ENCODE peak calls at places on chromosomes 5 and 9, in eight cellular contexts. One of them, this sample, is unnamed.
A peak's percentile ranks its signal among the peaks of the same experiment; 100 is the strongest.

GRCh38 chr5:141874262-141874964 is 3.8 kb downstream of the PCDH1 start:
- DNase-seq in gastrocnemius medialis: no peak
- DNase-seq in adrenal gland: peak; percentile 15
- DNase-seq in H1: no peak
- DNase-seq in sigmoid colon: no peak
- DNase-seq in tibial artery: peak; percentile 62
- DNase-seq in right lobe of liver: peak; percentile 81
- DNase-seq in ovary: peak; percentile 13
- DNase-seq in this sample: no peak

GRCh38 chr5:43019293-43019614 is 20.9 kb downstream of the ANXA2R start:
- DNase-seq in gastrocnemius medialis: no peak
- DNase-seq in adrenal gland: no peak
- DNase-seq in H1: no peak
- DNase-seq in sigmoid colon: no peak
- DNase-seq in tibial artery: no peak
- DNase-seq in right lobe of liver: no peak
- DNase-seq in ovary: no peak
- DNase-seq in this sample: no peak

GRCh38 chr5:10366310-10367297 is 13.1 kb downstream of the MARCHF6 start:
- DNase-seq in gastrocnemius medialis: no peak
- DNase-seq in adrenal gland: no peak
- DNase-seq in H1: no peak
- DNase-seq in sigmoid colon: no peak
- DNase-seq in tibial artery: no peak
- DNase-seq in right lobe of liver: no peak
- DNase-seq in ovary: no peak
- DNase-seq in this sample: no peak

GRCh38 chr9:20651926-20652325 is 29.6 kb upstream of the MLLT3 start:
- DNase-seq in gastrocnemius medialis: no peak
- DNase-seq in adrenal gland: no peak
- DNase-seq in H1: no peak
- DNase-seq in sigmoid colon: no peak
- DNase-seq in tibial artery: no peak
- DNase-seq in right lobe of liver: no peak
- DNase-seq in ovary: no peak
- DNase-seq in this sample: no peak

GRCh38 chr5:56003179-56003578 is 8.4 kb upstream of the IL6ST start:
- DNase-seq in gastrocnemius medialis: peak; percentile 81
- DNase-seq in adrenal gland: peak; percentile 59
- DNase-seq in H1: no peak
- DNase-seq in sigmoid colon: no peak
- DNase-seq in tibial artery: no peak
- DNase-seq in right lobe of liver: peak; percentile 58
- DNase-seq in ovary: no peak
- DNase-seq in this sample: no peak

GRCh38 chr5:139637438-139638089 is 10.6 kb upstream of the CXXC5 start:
- DNase-seq in gastrocnemius medialis: peak; percentile 86
- DNase-seq in adrenal gland: peak; percentile 81
- DNase-seq in H1: peak; percentile 85
- DNase-seq in sigmoid colon: peak; percentile 95
- DNase-seq in tibial artery: peak; percentile 93
- DNase-seq in right lobe of liver: peak; percentile 92
- DNase-seq in ovary: peak; percentile 81
- DNase-seq in this sample: peak; percentile 71

GRCh38 chr9:72979405-72980100 is 26.7 kb upstream of the ALDH1A1 start:
- DNase-seq in gastrocnemius medialis: no peak
- DNase-seq in adrenal gland: no peak
- DNase-seq in H1: no peak
- DNase-seq in sigmoid colon: no peak
- DNase-seq in tibial artery: no peak
- DNase-seq in right lobe of liver: no peak
- DNase-seq in ovary: no peak
- DNase-seq in this sample: no peak

GRCh38 chr5:16502866-16503265 is 37.3 kb upstream of the ZNF622 start:
- DNase-seq in gastrocnemius medialis: no peak
- DNase-seq in adrenal gland: no peak
- DNase-seq in H1: no peak
- DNase-seq in sigmoid colon: no peak
- DNase-seq in tibial artery: no peak
- DNase-seq in right lobe of liver: no peak
- DNase-seq in ovary: no peak
- DNase-seq in this sample: no peak

GRCh38 chr5:172479034-172479783 is 24.9 kb upstream of the SH3PXD2B start:
- DNase-seq in gastrocnemius medialis: peak; percentile 77
- DNase-seq in adrenal gland: peak; percentile 91
- DNase-seq in H1: peak; percentile 78
- DNase-seq in sigmoid colon: peak; percentile 94
- DNase-seq in tibial artery: peak; percentile 89
- DNase-seq in right lobe of liver: peak; percentile 82
- DNase-seq in ovary: peak; percentile 86
- DNase-seq in this sample: peak; percentile 70

GRCh38 chr5:54309751-54310432 is 481 bp downstream of the ARL15 start:
- DNase-seq in gastrocnemius medialis: peak; percentile 23
- DNase-seq in adrenal gland: peak; percentile 43
- DNase-seq in H1: no peak
- DNase-seq in sigmoid colon: peak; percentile 71
- DNase-seq in tibial artery: peak; percentile 70
- DNase-seq in right lobe of liver: peak; percentile 57
- DNase-seq in ovary: peak; percentile 42
- DNase-seq in this sample: no peak

GRCh38 chr9:85995097-85995496 is 54.2 kb downstream of the NAA35 start:
- DNase-seq in gastrocnemius medialis: no peak
- DNase-seq in adrenal gland: no peak
- DNase-seq in H1: no peak
- DNase-seq in sigmoid colon: no peak
- DNase-seq in tibial artery: no peak
- DNase-seq in right lobe of liver: no peak
- DNase-seq in ovary: no peak
- DNase-seq in this sample: no peak

GRCh38 chr5:43409809-43410271 is 2.4 kb downstream of the CCL28 start:
- DNase-seq in gastrocnemius medialis: no peak
- DNase-seq in adrenal gland: no peak
- DNase-seq in H1: no peak
- DNase-seq in sigmoid colon: no peak
- DNase-seq in tibial artery: no peak
- DNase-seq in right lobe of liver: no peak
- DNase-seq in ovary: no peak
- DNase-seq in this sample: no peak

GRCh38 chr9:99266136-99267023 is 44.3 kb downstream of the SEC61B start:
- DNase-seq in gastrocnemius medialis: peak; percentile 81
- DNase-seq in adrenal gland: peak; percentile 87
- DNase-seq in H1: peak; percentile 91
- DNase-seq in sigmoid colon: peak; percentile 77
- DNase-seq in tibial artery: peak; percentile 77
- DNase-seq in right lobe of liver: peak; percentile 72
- DNase-seq in ovary: peak; percentile 83
- DNase-seq in this sample: peak; percentile 66

GRCh38 chr5:32753051-32753450 is 41.9 kb downstream of the NPR3 start:
- DNase-seq in gastrocnemius medialis: no peak
- DNase-seq in adrenal gland: no peak
- DNase-seq in H1: no peak
- DNase-seq in sigmoid colon: no peak
- DNase-seq in tibial artery: no peak
- DNase-seq in right lobe of liver: no peak
- DNase-seq in ovary: no peak
- DNase-seq in this sample: no peak

GRCh38 chr5:54646285-54647101 is 128.9 kb downstream of the SNX18 start:
- DNase-seq in gastrocnemius medialis: peak; percentile 73
- DNase-seq in adrenal gland: peak; percentile 70
- DNase-seq in H1: peak; percentile 46
- DNase-seq in sigmoid colon: peak; percentile 92
- DNase-seq in tibial artery: peak; percentile 94
- DNase-seq in right lobe of liver: peak; percentile 47
- DNase-seq in ovary: peak; percentile 81
- DNase-seq in this sample: peak; percentile 84

GRCh38 chr9:119861801-119862200 is 492.6 kb upstream of the BRINP1 start:
- DNase-seq in gastrocnemius medialis: peak; percentile 71
- DNase-seq in adrenal gland: no peak
- DNase-seq in H1: no peak
- DNase-seq in sigmoid colon: no peak
- DNase-seq in tibial artery: peak; percentile 62
- DNase-seq in right lobe of liver: no peak
- DNase-seq in ovary: no peak
- DNase-seq in this sample: no peak

GRCh38 chr9:94901019-94901363 is 174.5 kb downstream of the AOPEP start:
- DNase-seq in gastrocnemius medialis: no peak
- DNase-seq in adrenal gland: no peak
- DNase-seq in H1: no peak
- DNase-seq in sigmoid colon: no peak
- DNase-seq in tibial artery: no peak
- DNase-seq in right lobe of liver: no peak
- DNase-seq in ovary: no peak
- DNase-seq in this sample: no peak

GRCh38 chr5:66232701-66233100 is 88.6 kb downstream of the SREK1 start:
- DNase-seq in gastrocnemius medialis: no peak
- DNase-seq in adrenal gland: no peak
- DNase-seq in H1: no peak
- DNase-seq in sigmoid colon: no peak
- DNase-seq in tibial artery: no peak
- DNase-seq in right lobe of liver: no peak
- DNase-seq in ovary: no peak
- DNase-seq in this sample: no peak

DNA sequence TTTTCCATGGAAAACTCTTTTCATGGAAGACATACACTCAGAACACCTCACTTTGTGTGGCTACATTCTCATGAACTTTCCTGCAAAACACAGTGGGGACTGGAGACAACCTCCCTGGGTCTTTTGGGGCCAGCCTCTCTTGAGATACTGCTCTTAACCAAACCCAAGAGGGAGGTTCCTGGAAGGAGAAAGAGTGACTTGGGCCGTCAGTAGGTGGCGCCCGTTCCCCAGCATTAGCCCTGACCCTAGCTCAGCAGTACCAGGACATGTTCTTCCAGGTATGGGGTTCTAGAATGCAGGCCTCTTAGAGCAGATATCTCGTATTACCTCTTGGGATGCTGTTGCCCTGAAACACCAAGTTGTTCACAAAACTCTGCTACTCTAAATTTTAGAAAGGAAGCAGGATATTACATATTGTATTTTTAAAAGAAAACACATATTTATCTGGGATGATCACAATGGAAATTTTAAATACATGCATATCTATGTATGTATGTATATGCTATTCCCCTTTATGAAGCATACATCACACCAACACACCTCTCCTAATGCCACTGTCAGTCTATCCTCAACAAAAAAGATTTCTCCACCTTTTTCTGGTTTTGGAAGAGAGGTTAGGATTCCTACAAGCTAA is 15.8 kb upstream of the GLIS3 start:
- DNase-seq in gastrocnemius medialis: peak; percentile 41
- DNase-seq in adrenal gland: peak; percentile 86
- DNase-seq in H1: peak; percentile 90
- DNase-seq in sigmoid colon: peak; percentile 83
- DNase-seq in tibial artery: peak; percentile 81
- DNase-seq in right lobe of liver: peak; percentile 72
- DNase-seq in ovary: peak; percentile 85
- DNase-seq in this sample: no peak
- TF ChIP-seq CTCF in gastrocnemius medialis: peak; percentile 84
- TF ChIP-seq CTCF in adrenal gland: peak; percentile 90
- TF ChIP-seq CTCF in H1: peak; percentile 92
- TF ChIP-seq CTCF in sigmoid colon: peak; percentile 48
- TF ChIP-seq CTCF in tibial artery: peak; percentile 86
- TF ChIP-seq CTCF in right lobe of liver: peak; percentile 80
- TF ChIP-seq CTCF in ovary: peak; percentile 55
- TF ChIP-seq CTCF in this sample: peak; percentile 95

GRCh38 chr9:5626727-5627634 is 1.9 kb upstream of the RIC1 start:
- DNase-seq in gastrocnemius medialis: peak; percentile 85
- DNase-seq in adrenal gland: no peak
- DNase-seq in H1: no peak
- DNase-seq in sigmoid colon: no peak
- DNase-seq in tibial artery: peak; percentile 77
- DNase-seq in right lobe of liver: no peak
- DNase-seq in ovary: no peak
- DNase-seq in this sample: peak; percentile 71

GRCh38 chr9:5628183-5628529 is 751 bp upstream of the RIC1 start:
- DNase-seq in gastrocnemius medialis: no peak
- DNase-seq in adrenal gland: no peak
- DNase-seq in H1: no peak
- DNase-seq in sigmoid colon: no peak
- DNase-seq in tibial artery: no peak
- DNase-seq in right lobe of liver: no peak
- DNase-seq in ovary: no peak
- DNase-seq in this sample: no peak

GRCh38 chr9:5629312-5630037 is 568 bp downstream of the RIC1 start:
- DNase-seq in gastrocnemius medialis: peak; percentile 41
- DNase-seq in adrenal gland: peak; percentile 62
- DNase-seq in H1: no peak
- DNase-seq in sigmoid colon: peak; percentile 78
- DNase-seq in tibial artery: peak; percentile 79
- DNase-seq in right lobe of liver: peak; percentile 62
- DNase-seq in ovary: peak; percentile 73
- DNase-seq in this sample: no peak

GRCh38 chr9:5630038-5630507 is 1.2 kb downstream of the RIC1 start:
- DNase-seq in gastrocnemius medialis: no peak
- DNase-seq in adrenal gland: no peak
- DNase-seq in H1: no peak
- DNase-seq in sigmoid colon: no peak
- DNase-seq in tibial artery: no peak
- DNase-seq in right lobe of liver: no peak
- DNase-seq in ovary: no peak
- DNase-seq in this sample: no peak

GRCh38 chr9:5628530-5629311 is at the start of gene RIC1:
- DNase-seq in gastrocnemius medialis: peak; percentile 92
- DNase-seq in adrenal gland: peak; percentile 92
- DNase-seq in H1: peak; percentile 88
- DNase-seq in sigmoid colon: peak; percentile 97
- DNase-seq in tibial artery: peak; percentile 96
- DNase-seq in right lobe of liver: peak; percentile 92
- DNase-seq in ovary: peak; percentile 92
- DNase-seq in this sample: peak; percentile 91
- TF ChIP-seq CTCF in gastrocnemius medialis: no peak
- TF ChIP-seq CTCF in adrenal gland: peak; percentile 40
- TF ChIP-seq CTCF in H1: no peak
- TF ChIP-seq CTCF in sigmoid colon: no peak
- TF ChIP-seq CTCF in tibial artery: peak; percentile 17
- TF ChIP-seq CTCF in right lobe of liver: peak; percentile 10
- TF ChIP-seq CTCF in ovary: no peak
- TF ChIP-seq CTCF in this sample: no peak

DNA sequence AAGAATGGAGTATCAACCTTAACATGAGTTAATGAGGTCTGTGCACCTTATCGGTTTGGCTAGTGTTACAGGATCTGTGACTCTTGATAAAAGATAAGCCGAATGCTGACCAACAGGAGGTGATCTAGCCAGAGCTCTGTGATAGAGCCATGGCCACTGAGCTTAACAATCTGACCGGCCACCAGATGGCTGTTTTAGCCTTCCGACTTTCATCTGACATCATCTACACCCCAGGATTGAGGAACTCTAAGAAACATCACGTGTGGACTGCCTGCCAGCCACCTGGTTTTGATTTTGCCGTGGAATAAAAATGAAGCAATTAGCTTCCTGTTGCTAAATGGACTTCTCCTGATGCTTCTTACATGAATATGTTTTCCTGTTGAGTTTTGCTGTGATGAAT is 281.3 kb downstream of the CEMIP2 start:
- DNase-seq in gastrocnemius medialis: no peak
- DNase-seq in adrenal gland: no peak
- DNase-seq in H1: no peak
- DNase-seq in sigmoid colon: no peak
- DNase-seq in tibial artery: no peak
- DNase-seq in right lobe of liver: no peak
- DNase-seq in ovary: no peak
- DNase-seq in this sample: no peak
- TF ChIP-seq CTCF in gastrocnemius medialis: no peak
- TF ChIP-seq CTCF in adrenal gland: no peak
- TF ChIP-seq CTCF in H1: peak; percentile 50
- TF ChIP-seq CTCF in sigmoid colon: no peak
- TF ChIP-seq CTCF in tibial artery: no peak
- TF ChIP-seq CTCF in right lobe of liver: no peak
- TF ChIP-seq CTCF in ovary: no peak
- TF ChIP-seq CTCF in this sample: no peak

GRCh38 chr9:127721391-127721821 is 5.5 kb downstream of the TTC16 start:
- DNase-seq in gastrocnemius medialis: no peak
- DNase-seq in adrenal gland: no peak
- DNase-seq in H1: no peak
- DNase-seq in sigmoid colon: no peak
- DNase-seq in tibial artery: no peak
- DNase-seq in right lobe of liver: no peak
- DNase-seq in ovary: no peak
- DNase-seq in this sample: no peak
- TF ChIP-seq CTCF in gastrocnemius medialis: no peak
- TF ChIP-seq CTCF in adrenal gland: no peak
- TF ChIP-seq CTCF in H1: no peak
- TF ChIP-seq CTCF in sigmoid colon: no peak
- TF ChIP-seq CTCF in tibial artery: no peak
- TF ChIP-seq CTCF in right lobe of liver: no peak
- TF ChIP-seq CTCF in ovary: no peak
- TF ChIP-seq CTCF in this sample: no peak